ENCODE peak calls at places on chromosomes 2 and 18, in five cellular contexts. B, Y, W, J and P are unnamed samples.

GRCh38 chr18:9643549-9643948 is 29.2 kb upstream of the PPP4R1 start:
- DNase-seq in B (peak; percentile 66), Y (no peak), W (no peak), J (no peak), P (no peak)

GRCh38 chr2:217617496-217618085 is 385.2 kb downstream of the TNS1 start:
- DNase-seq in B (no peak), Y (no peak), W (no peak), J (no peak), P (no peak)

GRCh38 chr2:47086571-47086970 is 68.5 kb downstream of the STPG4 start:
- DNase-seq in B (no peak), Y (no peak), W (peak; percentile 47), J (no peak), P (no peak)

GRCh38 chr18:43661570-43661969 is 384.3 kb upstream of the SYT4 start:
- DNase-seq in B (no peak), Y (no peak), W (no peak), J (no peak), P (no peak)

GRCh38 chr2:26346454-26347053 is at the start of gene ADGRF3:
- DNase-seq in B (peak; percentile 83), Y (peak; percentile 64), W (peak; percentile 26), J (peak; percentile 46), P (no peak)

GRCh38 chr2:221572821-221573429 is 821 bp upstream of the EPHA4 start:
- DNase-seq in B (peak; percentile 55), Y (no peak), W (peak; percentile 67), J (peak; percentile 52), P (no peak)

GRCh38 chr2:230642966-230643365 is 69.7 kb upstream of the CAB39 start:
- DNase-seq in B (no peak), Y (no peak), W (no peak), J (no peak), P (no peak)

GRCh38 chr18:28854964-28855363 is 678.0 kb upstream of the CDH2 start:
- DNase-seq in B (no peak), Y (no peak), W (no peak), J (no peak), P (no peak)

GRCh38 chr18:54119524-54120019 is 104.9 kb downstream of the MBD2 start:
- DNase-seq in B (no peak), Y (peak; percentile 45), W (no peak), J (no peak), P (no peak)

GRCh38 chr2:131039908-131040660 is 53.2 kb downstream of the FAM168B start:
- DNase-seq in B (no peak), Y (no peak), W (no peak), J (no peak), P (no peak)

GRCh38 chr2:25279091-25279651 is 62.6 kb downstream of the DNMT3A start:
- DNase-seq in B (peak; percentile 83), Y (peak; percentile 87), W (peak; percentile 62), J (peak; percentile 50), P (no peak)

GRCh38 chr2:149648282-149649030 is 60.9 kb upstream of the MMADHC start:
- DNase-seq in B (no peak), Y (no peak), W (no peak), J (no peak), P (no peak)

GRCh38 chr2:108918156-108918845 is 70.7 kb downstream of the EDAR start:
- DNase-seq in B (no peak), Y (no peak), W (no peak), J (no peak), P (peak; percentile 47)

GRCh38 chr2:11745613-11746375 is 638 bp upstream of the LPIN1 start:
- DNase-seq in B (no peak), Y (no peak), W (no peak), J (no peak), P (no peak)

GRCh38 chr2:72744049-72744448 is 81.8 kb downstream of the EXOC6B start:
- DNase-seq in B (no peak), Y (no peak), W (no peak), J (no peak), P (no peak)

GRCh38 chr2:173354601-173355131 is at the start of gene CDCA7:
- DNase-seq in B (peak; percentile 39), Y (no peak), W (peak; percentile 35), J (peak; percentile 62), P (peak; percentile 88)

GRCh38 chr18:21851327-21851961 is 110.9 kb downstream of the MIB1 start:
- DNase-seq in B (no peak), Y (no peak), W (no peak), J (no peak), P (no peak)

GRCh38 chr2:48114256-48114655 is 208.0 kb upstream of the FBXO11 start:
- DNase-seq in B (peak; percentile 44), Y (no peak), W (no peak), J (no peak), P (no peak)

GRCh38 chr2:145503511-145503910 is 983.6 kb upstream of the ZEB2 start:
- DNase-seq in B (no peak), Y (no peak), W (no peak), J (no peak), P (no peak)

GRCh38 chr2:74429487-74430451 is 8.2 kb downstream of the WDR54 start:
- DNase-seq in B (no peak), Y (no peak), W (no peak), J (no peak), P (no peak)

GRCh38 chr2:217539126-217539525 is 463.7 kb downstream of the TNS1 start:
- DNase-seq in B (no peak), Y (no peak), W (no peak), J (no peak), P (no peak)

GRCh38 chr2:56656826-56657225 is 473.0 kb downstream of the CCDC85A start:
- DNase-seq in B (no peak), Y (no peak), W (no peak), J (no peak), P (no peak)

GRCh38 chr2:59425292-59425691 is 1128.2 kb downstream of the BCL11A start:
- DNase-seq in B (no peak), Y (no peak), W (no peak), J (no peak), P (no peak)

GRCh38 chr2:160747771-160748170 is 254.2 kb upstream of the RBMS1 start:
- DNase-seq in B (no peak), Y (no peak), W (no peak), J (no peak), P (no peak)

GRCh38 chr2:131030478-131030971 is 62.7 kb downstream of the FAM168B start:
- DNase-seq in B (no peak), Y (peak; percentile 24), W (no peak), J (no peak), P (no peak)

GRCh38 chr2:233414777-233415570 is 60.7 kb downstream of the DGKD start:
- DNase-seq in B (peak; percentile 75), Y (no peak), W (no peak), J (no peak), P (peak; percentile 53)

GRCh38 chr2:217471329-217471728 is 531.5 kb downstream of the TNS1 start:
- DNase-seq in B (no peak), Y (no peak), W (no peak), J (no peak), P (no peak)

GRCh38 chr2:186349508-186349907 is 136.6 kb upstream of the ZC3H15 start:
- DNase-seq in B (no peak), Y (no peak), W (no peak), J (no peak), P (no peak)

GRCh38 chr2:168742258-168742932 is 60.0 kb upstream of the NOSTRIN start:
- DNase-seq in B (no peak), Y (no peak), W (no peak), J (no peak), P (no peak)

GRCh38 chr2:107001964-107002696 is 116.2 kb upstream of the ST6GAL2 start:
- DNase-seq in B (no peak), Y (no peak), W (no peak), J (no peak), P (no peak)

GRCh38 chr2:21037671-21038108 is 6.2 kb downstream of the APOB start:
- DNase-seq in B (no peak), Y (no peak), W (no peak), J (no peak), P (no peak)

GRCh38 chr2:200585730-200586643 is at the start of gene AOX1:
- DNase-seq in B (peak; percentile 44), Y (no peak), W (peak; percentile 80), J (peak; percentile 46), P (peak; percentile 69)

GRCh38 chr2:38207168-38207567 is 131.2 kb upstream of the CYP1B1 start:
- DNase-seq in B (no peak), Y (no peak), W (no peak), J (no peak), P (no peak)

GRCh38 chr2:224990717-224991116 is 51.6 kb downstream of the DOCK10 start:
- DNase-seq in B (no peak), Y (no peak), W (no peak), J (no peak), P (no peak)

GRCh38 chr2:164913640-164914346 is 41.5 kb downstream of the SLC38A11 start:
- DNase-seq in B (no peak), Y (no peak), W (no peak), J (no peak), P (no peak)
- TF ChIP-seq CTCF in B (peak; percentile 53), Y (peak; percentile 70), W (no peak), J (peak; percentile 6), P (peak; percentile 52)

DNA sequence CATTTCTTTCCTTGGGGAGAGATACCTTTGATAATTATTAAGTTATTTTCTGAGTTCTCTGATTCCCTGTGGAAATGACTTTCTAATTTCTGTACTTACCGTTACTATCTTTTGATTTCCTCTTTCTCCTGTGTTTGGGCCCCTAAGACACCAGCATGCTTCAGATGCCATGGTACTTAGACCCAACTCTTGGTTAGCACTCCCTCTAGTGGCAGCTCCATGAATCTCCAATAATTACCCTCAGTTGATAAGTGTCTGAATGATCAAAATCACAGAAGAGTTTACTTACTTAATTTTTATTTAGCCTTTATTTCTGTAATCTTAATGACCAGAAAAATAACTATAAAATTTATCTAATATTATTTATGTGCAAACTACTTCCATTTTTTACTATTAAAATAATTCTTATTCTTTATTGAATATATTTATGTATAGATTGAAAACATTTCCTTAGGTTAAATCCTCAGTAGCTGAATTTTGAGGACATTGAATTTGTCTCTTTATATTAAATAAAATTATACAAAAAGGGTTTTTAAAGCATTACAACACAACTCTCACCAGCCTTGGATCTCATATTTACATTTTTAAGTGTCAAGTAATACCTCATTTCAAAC is 300.4 kb downstream of the KCNS3 start:
- DNase-seq in B (no peak), Y (no peak), W (no peak), J (no peak), P (no peak)
- TF ChIP-seq CTCF in B (peak; percentile 62), Y (peak; percentile 73), W (no peak), J (peak; percentile 47), P (peak; percentile 90)

GRCh38 chr2:222860740-222861410 is at the start of gene ACSL3:
- DNase-seq in B (peak; percentile 98), Y (peak; percentile 93), W (peak; percentile 91), J (peak; percentile 98), P (peak; percentile 96)
- TF ChIP-seq CTCF in B (peak; percentile 39), Y (peak; percentile 8), W (peak; percentile 7), J (no peak), P (peak; percentile 43)

GRCh38 chr2:41935004-41935401 is 112.8 kb upstream of the PKDCC start:
- DNase-seq in B (no peak), Y (no peak), W (no peak), J (no peak), P (no peak)

GRCh38 chr2:41937921-41938708 is 109.7 kb upstream of the PKDCC start:
- DNase-seq in B (no peak), Y (no peak), W (no peak), J (peak; percentile 71), P (no peak)

GRCh38 chr2:41935806-41936205 is 112.0 kb upstream of the PKDCC start:
- DNase-seq in B (no peak), Y (no peak), W (no peak), J (no peak), P (no peak)

GRCh38 chr2:41937464-41937861 is 110.4 kb upstream of the PKDCC start:
- DNase-seq in B (no peak), Y (no peak), W (no peak), J (no peak), P (no peak)

GRCh38 chr2:41936751-41937463 is 110.9 kb upstream of the PKDCC start:
- DNase-seq in B (no peak), Y (no peak), W (no peak), J (no peak), P (no peak)
- TF ChIP-seq CTCF in B (no peak), Y (no peak), W (no peak), J (no peak), P (no peak)